ENCODE peak calls at places on chromosomes 12 and 14, in ten cellular contexts. Z, P, N, T, E, M, L, F, Q and G are unnamed samples.

GRCh38 chr12:51823875-51824565 is 24.5 kb downstream of the FIGNL2 start:
- DNase-seq in Z (peak; percentile 59), P (peak; percentile 45), N (peak; percentile 55), T (peak; percentile 80), E (peak; percentile 36), M (peak; percentile 73), L (peak; percentile 59), F (peak; percentile 57), Q (peak; percentile 72), G (peak; percentile 57)

GRCh38 chr14:38481939-38482678 is 226.2 kb upstream of the CLEC14A start:
- DNase-seq in Z (no peak), P (peak; percentile 19), N (no peak), T (no peak), E (no peak), M (peak; percentile 70), L (no peak), F (peak; percentile 37), Q (peak; percentile 26), G (no peak)

GRCh38 chr12:113070117-113070906 is 13.8 kb downstream of the DTX1 start:
- DNase-seq in Z (no peak), P (no peak), N (no peak), T (no peak), E (no peak), M (no peak), L (no peak), F (no peak), Q (no peak), G (no peak)

GRCh38 chr14:104792101-104792884 is 3.3 kb downstream of the AKT1 start:
- DNase-seq in Z (no peak), P (no peak), N (peak; percentile 26), T (no peak), E (no peak), M (no peak), L (no peak), F (no peak), Q (no peak), G (no peak)

GRCh38 chr14:23186913-23187654 is 3.6 kb upstream of the SLC7A8 start:
- DNase-seq in Z (peak; percentile 64), P (peak; percentile 43), N (peak; percentile 81), T (peak; percentile 63), E (peak; percentile 32), M (peak; percentile 76), L (peak; percentile 78), F (peak; percentile 53), Q (no peak), G (peak; percentile 44)

GRCh38 chr12:105590571-105590970 is 260.1 kb downstream of the C12orf75 start:
- DNase-seq in Z (no peak), P (no peak), N (peak; percentile 39), T (no peak), E (no peak), M (no peak), L (no peak), F (peak; percentile 28), Q (no peak), G (peak; percentile 87)

GRCh38 chr14:96059519-96060135 is 20.5 kb downstream of the C14orf132 start:
- DNase-seq in Z (no peak), P (no peak), N (no peak), T (no peak), E (no peak), M (no peak), L (no peak), F (no peak), Q (peak; percentile 8), G (no peak)

GRCh38 chr12:51820721-51821422 is 27.6 kb downstream of the FIGNL2 start:
- DNase-seq in Z (no peak), P (peak; percentile 51), N (no peak), T (peak; percentile 92), E (no peak), M (peak; percentile 60), L (no peak), F (peak; percentile 71), Q (peak; percentile 86), G (no peak)

GRCh38 chr12:57280234-57281062 is 29.5 kb upstream of the STAC3 start:
- DNase-seq in Z (peak; percentile 79), P (peak; percentile 98), N (peak; percentile 73), T (no peak), E (no peak), M (peak; percentile 99), L (peak; percentile 84), F (peak; percentile 98), Q (peak; percentile 70), G (peak; percentile 89)

GRCh38 chr14:100531591-100532121 is 55.6 kb downstream of the BEGAIN start:
- DNase-seq in Z (no peak), P (no peak), N (no peak), T (no peak), E (no peak), M (no peak), L (no peak), F (no peak), Q (peak; percentile 16), G (no peak)

GRCh38 chr12:8948711-8949524 is 527 bp downstream of the M6PR start:
- DNase-seq in Z (no peak), P (peak; percentile 6), N (peak; percentile 50), T (peak; percentile 75), E (peak; percentile 27), M (peak; percentile 40), L (peak; percentile 7), F (peak; percentile 23), Q (peak; percentile 36), G (peak; percentile 35)

GRCh38 chr14:104434214-104435076 is 145.1 kb upstream of the C14orf180 start:
- DNase-seq in Z (no peak), P (no peak), N (no peak), T (no peak), E (no peak), M (no peak), L (no peak), F (no peak), Q (peak; percentile 12), G (no peak)

GRCh38 chr12:156945-157344 is 57.0 kb downstream of the SLC6A12 start:
- DNase-seq in Z (no peak), P (no peak), N (no peak), T (no peak), E (no peak), M (no peak), L (no peak), F (no peak), Q (no peak), G (no peak)

GRCh38 chr14:100819829-100820475 is 6.0 kb upstream of the MEG3 start:
- DNase-seq in Z (no peak), P (no peak), N (no peak), T (no peak), E (no peak), M (no peak), L (no peak), F (no peak), Q (no peak), G (no peak)

GRCh38 chr12:43245947-43246346 is 306.1 kb downstream of the ADAMTS20 start:
- DNase-seq in Z (no peak), P (no peak), N (no peak), T (no peak), E (peak; percentile 7), M (no peak), L (no peak), F (no peak), Q (no peak), G (no peak)

GRCh38 chr12:28708918-28709371 is 440.1 kb upstream of the FAR2 start:
- DNase-seq in Z (no peak), P (peak; percentile 77), N (no peak), T (no peak), E (no peak), M (peak; percentile 61), L (no peak), F (peak; percentile 84), Q (no peak), G (no peak)

GRCh38 chr12:10196210-10196609 is 16.5 kb upstream of the GABARAPL1 start:
- DNase-seq in Z (no peak), P (no peak), N (no peak), T (no peak), E (no peak), M (no peak), L (no peak), F (no peak), Q (no peak), G (no peak)

GRCh38 chr12:104805186-104805585 is 152.9 kb downstream of the SLC41A2 start:
- DNase-seq in Z (no peak), P (peak; percentile 92), N (no peak), T (no peak), E (no peak), M (peak; percentile 64), L (no peak), F (peak; percentile 94), Q (no peak), G (peak; percentile 79)

DNA sequence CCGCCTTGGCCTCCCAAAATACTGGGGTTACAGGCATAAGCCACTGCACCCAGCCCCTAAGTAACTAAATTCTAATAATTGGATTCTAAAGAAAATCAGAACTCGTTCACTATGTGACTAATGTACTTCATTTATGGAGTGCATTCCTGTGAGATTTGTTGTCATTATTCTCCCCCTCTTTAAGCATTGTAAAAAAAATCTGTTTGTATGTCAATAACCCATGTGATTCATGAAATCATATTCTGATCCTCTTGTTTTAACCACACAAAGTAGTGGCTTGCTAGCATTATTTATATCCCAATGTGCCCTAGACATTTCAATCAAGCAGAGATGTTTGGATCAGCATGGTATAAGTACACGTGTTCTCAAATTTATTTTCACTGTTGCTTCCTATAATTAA is 78.2 kb upstream of the OSBPL8 start:
- DNase-seq in Z (no peak), P (peak; percentile 69), N (no peak), T (no peak), E (no peak), M (peak; percentile 76), L (no peak), F (peak; percentile 75), Q (no peak), G (peak; percentile 76)
- H3K9ac ChIP-seq in Z (no peak overlapping the region), P (no peak overlapping the region), N (no peak overlapping the region), T (no peak overlapping the region), E (no peak overlapping the region), M (no peak overlapping the region), L (no peak overlapping the region), F (no peak overlapping the region), Q (no peak overlapping the region), G (no peak overlapping the region)

GRCh38 chr12:92827836-92828431 is 101.2 kb downstream of the EEA1 start:
- DNase-seq in Z (peak; percentile 28), P (peak; percentile 7), N (peak; percentile 69), T (peak; percentile 36), E (peak; percentile 36), M (peak; percentile 49), L (peak; percentile 46), F (peak; percentile 34), Q (no peak), G (peak; percentile 30)
- TF ChIP-seq CTCF in Z (peak; percentile 87), P (peak; percentile 82), N (peak; percentile 61), T (peak; percentile 81), E (peak; percentile 86), M (peak; percentile 70), L (peak; percentile 60), F (peak; percentile 95), Q (peak; percentile 79), G (peak; percentile 87)

GRCh38 chr12:79881351-79881750 is 53.5 kb downstream of the PPP1R12A start:
- DNase-seq in Z (no peak), P (no peak), N (no peak), T (no peak), E (no peak), M (no peak), L (no peak), F (no peak), Q (no peak), G (no peak)
- H4K20me1 ChIP-seq in Z (peaks cover 7% of the 10 kb centered on the region), P (peaks cover 74% of the 10 kb centered on the region), N (peaks cover 8% of the 10 kb centered on the region), T (peaks cover 3% of the 10 kb centered on the region), E (peaks cover 11% of the 10 kb centered on the region), M (peaks cover 60% of the 10 kb centered on the region), L (peaks cover 2% of the 10 kb centered on the region), F (no peaks in the 10 kb centered on the region), Q (no peaks in the 10 kb centered on the region), G (no peaks in the 10 kb centered on the region)

DNA sequence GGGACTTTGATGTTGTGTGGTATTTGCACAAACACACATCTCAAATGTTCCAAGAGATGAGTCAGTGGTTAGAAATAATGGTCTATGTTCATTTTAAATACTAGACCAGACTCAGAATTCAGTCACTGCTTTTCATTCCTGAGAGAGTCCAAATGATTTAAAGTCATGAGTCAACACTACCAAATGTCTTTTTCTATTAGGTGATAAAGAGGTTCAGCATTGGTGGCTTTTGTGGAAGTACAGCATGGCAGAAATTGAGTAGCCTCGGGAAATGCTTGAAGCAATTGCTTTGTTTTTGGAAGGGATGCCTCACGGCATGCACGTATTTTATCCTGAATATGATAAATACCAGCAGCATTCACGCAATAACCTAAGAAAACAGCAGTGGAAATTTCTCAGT is 115.7 kb downstream of the DIO2 start:
- DNase-seq in Z (no peak), P (peak; percentile 95), N (no peak), T (no peak), E (no peak), M (peak; percentile 85), L (no peak), F (peak; percentile 94), Q (no peak), G (peak; percentile 21)
- H3K9ac ChIP-seq in Z (no peak overlapping the region), P (no peak overlapping the region), N (no peak overlapping the region), T (no peak overlapping the region), E (no peak overlapping the region), M (no peak overlapping the region), L (no peak overlapping the region), F (no peak overlapping the region), Q (no peak overlapping the region), G (no peak overlapping the region)